ENCODE peak calls at places on chromosomes 5 and 9, in ten cellular contexts. One of them, this sample, is unnamed.

GRCh38 chr9:127165096-127165495 is 42.7 kb upstream of the ANGPTL2 start:
- DNase-seq in GM06990: no peak
- DNase-seq in iPS DF 19.7: no peak
- DNase-seq in CD8-positive, alpha-beta memory T cell: no peak
- DNase-seq in AG10803: no peak
- DNase-seq in LHCN-M2: no peak
- DNase-seq in activated T-helper 1 cell treated with anti-CD3 and anti-CD28 coated beads, Interleukin-12 subunit alpha, Interleukin-12 subunit beta, Interleukin-2, Interleukin-4 antibody, amounts not matched to agents 30 ng/mL and 10 ng/mL and 1 ng/mL, durations not matched to agents 14 hours and 24 hours and 36 hours: no peak
- DNase-seq in A549: no peak
- DNase-seq in pons: no peak
- DNase-seq in HFFc6: no peak
- DNase-seq in this sample: no peak

GRCh38 chr9:133821606-133822438 is 83.7 kb upstream of the SARDH start:
- DNase-seq in CD8-positive, alpha-beta memory T cell: no peak
- DNase-seq in pons: no peak
- DNase-seq in LHCN-M2: no peak
- DNase-seq in A549: no peak
- DNase-seq in activated T-helper 1 cell treated with anti-CD3 and anti-CD28 coated beads, Interleukin-12 subunit alpha, Interleukin-12 subunit beta, Interleukin-2, Interleukin-4 antibody, amounts not matched to agents 30 ng/mL and 10 ng/mL and 1 ng/mL, durations not matched to agents 14 hours and 24 hours and 36 hours: no peak
- DNase-seq in GM06990: no peak
- DNase-seq in HFFc6: no peak
- DNase-seq in AG10803: no peak
- DNase-seq in iPS DF 19.7: no peak
- DNase-seq in this sample: no peak

GRCh38 chr5:163880307-163880706 is 374.9 kb downstream of the MAT2B start:
- DNase-seq in A549: no peak
- DNase-seq in GM06990: no peak
- DNase-seq in LHCN-M2: no peak
- DNase-seq in pons: no peak
- DNase-seq in AG10803: peak; percentile 70
- DNase-seq in activated T-helper 1 cell treated with anti-CD3 and anti-CD28 coated beads, Interleukin-12 subunit alpha, Interleukin-12 subunit beta, Interleukin-2, Interleukin-4 antibody, amounts not matched to agents 30 ng/mL and 10 ng/mL and 1 ng/mL, durations not matched to agents 14 hours and 24 hours and 36 hours: no peak
- DNase-seq in iPS DF 19.7: no peak
- DNase-seq in CD8-positive, alpha-beta memory T cell: no peak
- DNase-seq in HFFc6: peak; percentile 21
- DNase-seq in this sample: no peak

GRCh38 chr5:135356522-135357318 is 42.3 kb downstream of the MACROH2A1 start:
- DNase-seq in iPS DF 19.7: no peak
- DNase-seq in CD8-positive, alpha-beta memory T cell: no peak
- DNase-seq in LHCN-M2: peak; percentile 55
- DNase-seq in AG10803: peak; percentile 80
- DNase-seq in pons: no peak
- DNase-seq in A549: no peak
- DNase-seq in HFFc6: peak; percentile 78
- DNase-seq in GM06990: no peak
- DNase-seq in activated T-helper 1 cell treated with anti-CD3 and anti-CD28 coated beads, Interleukin-12 subunit alpha, Interleukin-12 subunit beta, Interleukin-2, Interleukin-4 antibody, amounts not matched to agents 30 ng/mL and 10 ng/mL and 1 ng/mL, durations not matched to agents 14 hours and 24 hours and 36 hours: no peak
- DNase-seq in this sample: peak; percentile 15

GRCh38 chr5:174998131-174998730 is 273.8 kb downstream of the MSX2 start:
- DNase-seq in activated T-helper 1 cell treated with anti-CD3 and anti-CD28 coated beads, Interleukin-12 subunit alpha, Interleukin-12 subunit beta, Interleukin-2, Interleukin-4 antibody, amounts not matched to agents 30 ng/mL and 10 ng/mL and 1 ng/mL, durations not matched to agents 14 hours and 24 hours and 36 hours: no peak
- DNase-seq in pons: no peak
- DNase-seq in LHCN-M2: no peak
- DNase-seq in AG10803: no peak
- DNase-seq in CD8-positive, alpha-beta memory T cell: no peak
- DNase-seq in A549: no peak
- DNase-seq in GM06990: peak; percentile 2
- DNase-seq in iPS DF 19.7: no peak
- DNase-seq in HFFc6: no peak
- DNase-seq in this sample: no peak

GRCh38 chr5:131899686-131900085 is 45.8 kb downstream of the MEIKIN start:
- DNase-seq in iPS DF 19.7: no peak
- DNase-seq in pons: no peak
- DNase-seq in A549: no peak
- DNase-seq in HFFc6: no peak
- DNase-seq in LHCN-M2: peak; percentile 1
- DNase-seq in activated T-helper 1 cell treated with anti-CD3 and anti-CD28 coated beads, Interleukin-12 subunit alpha, Interleukin-12 subunit beta, Interleukin-2, Interleukin-4 antibody, amounts not matched to agents 30 ng/mL and 10 ng/mL and 1 ng/mL, durations not matched to agents 14 hours and 24 hours and 36 hours: no peak
- DNase-seq in GM06990: no peak
- DNase-seq in AG10803: no peak
- DNase-seq in CD8-positive, alpha-beta memory T cell: no peak
- DNase-seq in this sample: no peak

GRCh38 chr5:143440448-143441102 is 37.1 kb upstream of the NR3C1 start:
- DNase-seq in activated T-helper 1 cell treated with anti-CD3 and anti-CD28 coated beads, Interleukin-12 subunit alpha, Interleukin-12 subunit beta, Interleukin-2, Interleukin-4 antibody, amounts not matched to agents 30 ng/mL and 10 ng/mL and 1 ng/mL, durations not matched to agents 14 hours and 24 hours and 36 hours: no peak
- DNase-seq in LHCN-M2: no peak
- DNase-seq in AG10803: peak; percentile 40
- DNase-seq in pons: no peak
- DNase-seq in iPS DF 19.7: no peak
- DNase-seq in A549: no peak
- DNase-seq in GM06990: no peak
- DNase-seq in HFFc6: no peak
- DNase-seq in CD8-positive, alpha-beta memory T cell: no peak
- DNase-seq in this sample: no peak

GRCh38 chr9:7368410-7369292 is 430.9 kb downstream of the DMAC1 start:
- DNase-seq in LHCN-M2: peak; percentile 78
- DNase-seq in CD8-positive, alpha-beta memory T cell: no peak
- DNase-seq in HFFc6: peak; percentile 20
- DNase-seq in AG10803: peak; percentile 80
- DNase-seq in activated T-helper 1 cell treated with anti-CD3 and anti-CD28 coated beads, Interleukin-12 subunit alpha, Interleukin-12 subunit beta, Interleukin-2, Interleukin-4 antibody, amounts not matched to agents 30 ng/mL and 10 ng/mL and 1 ng/mL, durations not matched to agents 14 hours and 24 hours and 36 hours: no peak
- DNase-seq in GM06990: no peak
- DNase-seq in A549: no peak
- DNase-seq in iPS DF 19.7: no peak
- DNase-seq in pons: peak; percentile 17
- DNase-seq in this sample: no peak

GRCh38 chr5:116382874-116383266 is 191.8 kb downstream of the SEMA6A start:
- DNase-seq in iPS DF 19.7: no peak
- DNase-seq in CD8-positive, alpha-beta memory T cell: no peak
- DNase-seq in activated T-helper 1 cell treated with anti-CD3 and anti-CD28 coated beads, Interleukin-12 subunit alpha, Interleukin-12 subunit beta, Interleukin-2, Interleukin-4 antibody, amounts not matched to agents 30 ng/mL and 10 ng/mL and 1 ng/mL, durations not matched to agents 14 hours and 24 hours and 36 hours: no peak
- DNase-seq in AG10803: no peak
- DNase-seq in LHCN-M2: no peak
- DNase-seq in GM06990: no peak
- DNase-seq in pons: no peak
- DNase-seq in HFFc6: no peak
- DNase-seq in A549: no peak
- DNase-seq in this sample: no peak

GRCh38 chr5:53262348-53262970 is 152.9 kb upstream of the MOCS2 start:
- DNase-seq in activated T-helper 1 cell treated with anti-CD3 and anti-CD28 coated beads, Interleukin-12 subunit alpha, Interleukin-12 subunit beta, Interleukin-2, Interleukin-4 antibody, amounts not matched to agents 30 ng/mL and 10 ng/mL and 1 ng/mL, durations not matched to agents 14 hours and 24 hours and 36 hours: no peak
- DNase-seq in CD8-positive, alpha-beta memory T cell: no peak
- DNase-seq in iPS DF 19.7: no peak
- DNase-seq in A549: no peak
- DNase-seq in GM06990: no peak
- DNase-seq in LHCN-M2: peak; percentile 66
- DNase-seq in HFFc6: peak; percentile 27
- DNase-seq in pons: no peak
- DNase-seq in AG10803: peak; percentile 64
- DNase-seq in this sample: peak; percentile 48

GRCh38 chr5:4087110-4087509 is 491.5 kb downstream of the IRX1 start:
- DNase-seq in HFFc6: no peak
- DNase-seq in pons: no peak
- DNase-seq in A549: no peak
- DNase-seq in GM06990: no peak
- DNase-seq in AG10803: no peak
- DNase-seq in CD8-positive, alpha-beta memory T cell: no peak
- DNase-seq in activated T-helper 1 cell treated with anti-CD3 and anti-CD28 coated beads, Interleukin-12 subunit alpha, Interleukin-12 subunit beta, Interleukin-2, Interleukin-4 antibody, amounts not matched to agents 30 ng/mL and 10 ng/mL and 1 ng/mL, durations not matched to agents 14 hours and 24 hours and 36 hours: no peak
- DNase-seq in LHCN-M2: no peak
- DNase-seq in iPS DF 19.7: no peak
- DNase-seq in this sample: no peak

GRCh38 chr5:28809811-28810750 is 1771.7 kb upstream of the CDH9 start:
- DNase-seq in A549: no peak
- DNase-seq in LHCN-M2: no peak
- DNase-seq in AG10803: no peak
- DNase-seq in HFFc6: no peak
- DNase-seq in GM06990: no peak
- DNase-seq in iPS DF 19.7: no peak
- DNase-seq in activated T-helper 1 cell treated with anti-CD3 and anti-CD28 coated beads, Interleukin-12 subunit alpha, Interleukin-12 subunit beta, Interleukin-2, Interleukin-4 antibody, amounts not matched to agents 30 ng/mL and 10 ng/mL and 1 ng/mL, durations not matched to agents 14 hours and 24 hours and 36 hours: no peak
- DNase-seq in CD8-positive, alpha-beta memory T cell: no peak
- DNase-seq in pons: no peak
- DNase-seq in this sample: no peak

GRCh38 chr5:1468247-1468612 is 23.0 kb upstream of the SLC6A3 start:
- DNase-seq in GM06990: no peak
- DNase-seq in activated T-helper 1 cell treated with anti-CD3 and anti-CD28 coated beads, Interleukin-12 subunit alpha, Interleukin-12 subunit beta, Interleukin-2, Interleukin-4 antibody, amounts not matched to agents 30 ng/mL and 10 ng/mL and 1 ng/mL, durations not matched to agents 14 hours and 24 hours and 36 hours: no peak
- DNase-seq in pons: peak; percentile 24
- DNase-seq in A549: no peak
- DNase-seq in CD8-positive, alpha-beta memory T cell: no peak
- DNase-seq in AG10803: peak; percentile 15
- DNase-seq in HFFc6: no peak
- DNase-seq in iPS DF 19.7: no peak
- DNase-seq in LHCN-M2: no peak
- DNase-seq in this sample: peak; percentile 30

GRCh38 chr5:87400305-87400899 is 12.3 kb downstream of the CCNH start:
- DNase-seq in CD8-positive, alpha-beta memory T cell: no peak
- DNase-seq in pons: peak; percentile 55
- DNase-seq in activated T-helper 1 cell treated with anti-CD3 and anti-CD28 coated beads, Interleukin-12 subunit alpha, Interleukin-12 subunit beta, Interleukin-2, Interleukin-4 antibody, amounts not matched to agents 30 ng/mL and 10 ng/mL and 1 ng/mL, durations not matched to agents 14 hours and 24 hours and 36 hours: no peak
- DNase-seq in AG10803: peak; percentile 45
- DNase-seq in LHCN-M2: peak; percentile 57
- DNase-seq in A549: peak; percentile 57
- DNase-seq in HFFc6: peak; percentile 43
- DNase-seq in iPS DF 19.7: no peak
- DNase-seq in GM06990: no peak
- DNase-seq in this sample: peak; percentile 53

GRCh38 chr5:133996683-133997252 is 8.0 kb downstream of the VDAC1 start:
- DNase-seq in activated T-helper 1 cell treated with anti-CD3 and anti-CD28 coated beads, Interleukin-12 subunit alpha, Interleukin-12 subunit beta, Interleukin-2, Interleukin-4 antibody, amounts not matched to agents 30 ng/mL and 10 ng/mL and 1 ng/mL, durations not matched to agents 14 hours and 24 hours and 36 hours: no peak
- DNase-seq in HFFc6: no peak
- DNase-seq in CD8-positive, alpha-beta memory T cell: no peak
- DNase-seq in AG10803: no peak
- DNase-seq in pons: no peak
- DNase-seq in iPS DF 19.7: no peak
- DNase-seq in GM06990: no peak
- DNase-seq in LHCN-M2: peak; percentile 26
- DNase-seq in A549: no peak
- DNase-seq in this sample: no peak

GRCh38 chr5:96331681-96332361 is 101.2 kb downstream of the PCSK1 start:
- DNase-seq in GM06990: no peak
- DNase-seq in CD8-positive, alpha-beta memory T cell: no peak
- DNase-seq in A549: no peak
- DNase-seq in LHCN-M2: no peak
- DNase-seq in HFFc6: no peak
- DNase-seq in iPS DF 19.7: no peak
- DNase-seq in pons: no peak
- DNase-seq in activated T-helper 1 cell treated with anti-CD3 and anti-CD28 coated beads, Interleukin-12 subunit alpha, Interleukin-12 subunit beta, Interleukin-2, Interleukin-4 antibody, amounts not matched to agents 30 ng/mL and 10 ng/mL and 1 ng/mL, durations not matched to agents 14 hours and 24 hours and 36 hours: no peak
- DNase-seq in AG10803: no peak
- DNase-seq in this sample: peak; percentile 14

GRCh38 chr9:113254991-113255390 is 20.4 kb downstream of the CDC26 start:
- DNase-seq in AG10803: no peak
- DNase-seq in GM06990: no peak
- DNase-seq in iPS DF 19.7: no peak
- DNase-seq in pons: no peak
- DNase-seq in A549: no peak
- DNase-seq in activated T-helper 1 cell treated with anti-CD3 and anti-CD28 coated beads, Interleukin-12 subunit alpha, Interleukin-12 subunit beta, Interleukin-2, Interleukin-4 antibody, amounts not matched to agents 30 ng/mL and 10 ng/mL and 1 ng/mL, durations not matched to agents 14 hours and 24 hours and 36 hours: no peak
- DNase-seq in LHCN-M2: no peak
- DNase-seq in HFFc6: no peak
- DNase-seq in CD8-positive, alpha-beta memory T cell: no peak
- DNase-seq in this sample: no peak

GRCh38 chr5:39948867-39949468 is 524.2 kb upstream of the DAB2 start:
- DNase-seq in A549: peak; percentile 26
- DNase-seq in pons: peak; percentile 84
- DNase-seq in HFFc6: peak; percentile 52
- DNase-seq in iPS DF 19.7: peak; percentile 33
- DNase-seq in activated T-helper 1 cell treated with anti-CD3 and anti-CD28 coated beads, Interleukin-12 subunit alpha, Interleukin-12 subunit beta, Interleukin-2, Interleukin-4 antibody, amounts not matched to agents 30 ng/mL and 10 ng/mL and 1 ng/mL, durations not matched to agents 14 hours and 24 hours and 36 hours: peak; percentile 46
- DNase-seq in LHCN-M2: peak; percentile 74
- DNase-seq in CD8-positive, alpha-beta memory T cell: peak; percentile 41
- DNase-seq in GM06990: peak; percentile 6
- DNase-seq in AG10803: peak; percentile 73
- DNase-seq in this sample: peak; percentile 88

GRCh38 chr9:129242971-129243561 is 65.0 kb upstream of the IER5L start:
- DNase-seq in pons: no peak
- DNase-seq in GM06990: no peak
- DNase-seq in AG10803: peak; percentile 72
- DNase-seq in CD8-positive, alpha-beta memory T cell: no peak
- DNase-seq in A549: no peak
- DNase-seq in LHCN-M2: no peak
- DNase-seq in iPS DF 19.7: no peak
- DNase-seq in HFFc6: peak; percentile 36
- DNase-seq in activated T-helper 1 cell treated with anti-CD3 and anti-CD28 coated beads, Interleukin-12 subunit alpha, Interleukin-12 subunit beta, Interleukin-2, Interleukin-4 antibody, amounts not matched to agents 30 ng/mL and 10 ng/mL and 1 ng/mL, durations not matched to agents 14 hours and 24 hours and 36 hours: no peak
- DNase-seq in this sample: no peak

GRCh38 chr5:172180936-172181335 is 7.1 kb downstream of the STK10 start:
- DNase-seq in LHCN-M2: no peak
- DNase-seq in CD8-positive, alpha-beta memory T cell: no peak
- DNase-seq in AG10803: no peak
- DNase-seq in iPS DF 19.7: no peak
- DNase-seq in activated T-helper 1 cell treated with anti-CD3 and anti-CD28 coated beads, Interleukin-12 subunit alpha, Interleukin-12 subunit beta, Interleukin-2, Interleukin-4 antibody, amounts not matched to agents 30 ng/mL and 10 ng/mL and 1 ng/mL, durations not matched to agents 14 hours and 24 hours and 36 hours: no peak
- DNase-seq in pons: no peak
- DNase-seq in GM06990: no peak
- DNase-seq in A549: no peak
- DNase-seq in HFFc6: no peak
- DNase-seq in this sample: no peak

GRCh38 chr9:12426198-12426864 is 266.9 kb upstream of the TYRP1 start:
- DNase-seq in activated T-helper 1 cell treated with anti-CD3 and anti-CD28 coated beads, Interleukin-12 subunit alpha, Interleukin-12 subunit beta, Interleukin-2, Interleukin-4 antibody, amounts not matched to agents 30 ng/mL and 10 ng/mL and 1 ng/mL, durations not matched to agents 14 hours and 24 hours and 36 hours: no peak
- DNase-seq in CD8-positive, alpha-beta memory T cell: no peak
- DNase-seq in AG10803: no peak
- DNase-seq in pons: peak; percentile 28
- DNase-seq in A549: no peak
- DNase-seq in LHCN-M2: no peak
- DNase-seq in iPS DF 19.7: no peak
- DNase-seq in GM06990: no peak
- DNase-seq in HFFc6: no peak
- DNase-seq in this sample: peak; percentile 52

GRCh38 chr5:11302663-11303062 is 541.6 kb upstream of the DAP start:
- DNase-seq in GM06990: no peak
- DNase-seq in CD8-positive, alpha-beta memory T cell: no peak
- DNase-seq in activated T-helper 1 cell treated with anti-CD3 and anti-CD28 coated beads, Interleukin-12 subunit alpha, Interleukin-12 subunit beta, Interleukin-2, Interleukin-4 antibody, amounts not matched to agents 30 ng/mL and 10 ng/mL and 1 ng/mL, durations not matched to agents 14 hours and 24 hours and 36 hours: no peak
- DNase-seq in pons: peak; percentile 73
- DNase-seq in AG10803: no peak
- DNase-seq in LHCN-M2: peak; percentile 3
- DNase-seq in iPS DF 19.7: no peak
- DNase-seq in A549: no peak
- DNase-seq in HFFc6: no peak
- DNase-seq in this sample: no peak

GRCh38 chr9:71758785-71759184 is 9.5 kb downstream of the CEMIP2 start:
- DNase-seq in AG10803: no peak
- DNase-seq in activated T-helper 1 cell treated with anti-CD3 and anti-CD28 coated beads, Interleukin-12 subunit alpha, Interleukin-12 subunit beta, Interleukin-2, Interleukin-4 antibody, amounts not matched to agents 30 ng/mL and 10 ng/mL and 1 ng/mL, durations not matched to agents 14 hours and 24 hours and 36 hours: no peak
- DNase-seq in A549: no peak
- DNase-seq in pons: no peak
- DNase-seq in iPS DF 19.7: no peak
- DNase-seq in CD8-positive, alpha-beta memory T cell: no peak
- DNase-seq in HFFc6: no peak
- DNase-seq in LHCN-M2: peak; percentile 34
- DNase-seq in GM06990: no peak
- DNase-seq in this sample: peak; percentile 91

GRCh38 chr5:78649816-78650561 is 1.4 kb upstream of the LHFPL2 start:
- DNase-seq in LHCN-M2: peak; percentile 64
- DNase-seq in GM06990: no peak
- DNase-seq in CD8-positive, alpha-beta memory T cell: no peak
- DNase-seq in iPS DF 19.7: no peak
- DNase-seq in pons: no peak
- DNase-seq in activated T-helper 1 cell treated with anti-CD3 and anti-CD28 coated beads, Interleukin-12 subunit alpha, Interleukin-12 subunit beta, Interleukin-2, Interleukin-4 antibody, amounts not matched to agents 30 ng/mL and 10 ng/mL and 1 ng/mL, durations not matched to agents 14 hours and 24 hours and 36 hours: no peak
- DNase-seq in A549: no peak
- DNase-seq in HFFc6: peak; percentile 68
- DNase-seq in AG10803: peak; percentile 61
- DNase-seq in this sample: no peak

GRCh38 chr9:127392976-127393375 is 4.0 kb upstream of the SLC2A8 start:
- DNase-seq in AG10803: no peak
- DNase-seq in GM06990: no peak
- DNase-seq in LHCN-M2: no peak
- DNase-seq in iPS DF 19.7: no peak
- DNase-seq in HFFc6: no peak
- DNase-seq in activated T-helper 1 cell treated with anti-CD3 and anti-CD28 coated beads, Interleukin-12 subunit alpha, Interleukin-12 subunit beta, Interleukin-2, Interleukin-4 antibody, amounts not matched to agents 30 ng/mL and 10 ng/mL and 1 ng/mL, durations not matched to agents 14 hours and 24 hours and 36 hours: no peak
- DNase-seq in pons: no peak
- DNase-seq in A549: no peak
- DNase-seq in CD8-positive, alpha-beta memory T cell: no peak
- DNase-seq in this sample: no peak

GRCh38 chr9:68747043-68747533 is 42.0 kb downstream of the PIP5K1B start:
- DNase-seq in pons: no peak
- DNase-seq in LHCN-M2: no peak
- DNase-seq in AG10803: no peak
- DNase-seq in activated T-helper 1 cell treated with anti-CD3 and anti-CD28 coated beads, Interleukin-12 subunit alpha, Interleukin-12 subunit beta, Interleukin-2, Interleukin-4 antibody, amounts not matched to agents 30 ng/mL and 10 ng/mL and 1 ng/mL, durations not matched to agents 14 hours and 24 hours and 36 hours: no peak
- DNase-seq in GM06990: no peak
- DNase-seq in iPS DF 19.7: no peak
- DNase-seq in A549: no peak
- DNase-seq in CD8-positive, alpha-beta memory T cell: no peak
- DNase-seq in HFFc6: no peak
- DNase-seq in this sample: no peak

GRCh38 chr9:123399803-123400378 is 43.9 kb downstream of the CRB2 start:
- DNase-seq in LHCN-M2: no peak
- DNase-seq in activated T-helper 1 cell treated with anti-CD3 and anti-CD28 coated beads, Interleukin-12 subunit alpha, Interleukin-12 subunit beta, Interleukin-2, Interleukin-4 antibody, amounts not matched to agents 30 ng/mL and 10 ng/mL and 1 ng/mL, durations not matched to agents 14 hours and 24 hours and 36 hours: no peak
- DNase-seq in GM06990: no peak
- DNase-seq in A549: peak; percentile 65
- DNase-seq in iPS DF 19.7: no peak
- DNase-seq in HFFc6: no peak
- DNase-seq in CD8-positive, alpha-beta memory T cell: no peak
- DNase-seq in pons: no peak
- DNase-seq in AG10803: no peak
- DNase-seq in this sample: no peak

GRCh38 chr5:81233080-81233634 is at the start of gene CKMT2:
- DNase-seq in LHCN-M2: no peak
- DNase-seq in GM06990: no peak
- DNase-seq in HFFc6: no peak
- DNase-seq in CD8-positive, alpha-beta memory T cell: no peak
- DNase-seq in AG10803: peak; percentile 23
- DNase-seq in pons: no peak
- DNase-seq in activated T-helper 1 cell treated with anti-CD3 and anti-CD28 coated beads, Interleukin-12 subunit alpha, Interleukin-12 subunit beta, Interleukin-2, Interleukin-4 antibody, amounts not matched to agents 30 ng/mL and 10 ng/mL and 1 ng/mL, durations not matched to agents 14 hours and 24 hours and 36 hours: no peak
- DNase-seq in A549: no peak
- DNase-seq in iPS DF 19.7: peak; percentile 60
- DNase-seq in this sample: no peak